ENCODE peak calls at places on chromosomes 3 and 15, in five cellular contexts. One of them, this sample, is unnamed.

GRCh38 chr15:40338921-40339620 is 1.7 kb downstream of the CCDC9B start:
- DNase-seq in pancreas: peak; percentile 55
- DNase-seq in AG04449: peak; percentile 76
- DNase-seq in heart left ventricle: peak; percentile 78
- DNase-seq in thoracic aorta: peak; percentile 38
- DNase-seq in this sample: peak; percentile 79

GRCh38 chr3:150597646-150598045 is 5.5 kb upstream of the SELENOT start:
- DNase-seq in AG04449: no peak
- DNase-seq in pancreas: no peak
- DNase-seq in thoracic aorta: no peak
- DNase-seq in heart left ventricle: no peak
- DNase-seq in this sample: no peak

GRCh38 chr3:63228087-63228486 is 50.0 kb upstream of the SYNPR start:
- DNase-seq in AG04449: no peak
- DNase-seq in thoracic aorta: no peak
- DNase-seq in pancreas: no peak
- DNase-seq in heart left ventricle: no peak
- DNase-seq in this sample: no peak

GRCh38 chr3:44439499-44440295 is 37.8 kb downstream of the ZNF445 start:
- DNase-seq in pancreas: peak; percentile 66
- DNase-seq in AG04449: no peak
- DNase-seq in thoracic aorta: peak; percentile 19
- DNase-seq in heart left ventricle: peak; percentile 80
- DNase-seq in this sample: peak; percentile 28

GRCh38 chr3:188349276-188349962 is 195.5 kb downstream of the LPP start:
- DNase-seq in heart left ventricle: peak; percentile 45
- DNase-seq in AG04449: no peak
- DNase-seq in thoracic aorta: no peak
- DNase-seq in pancreas: no peak
- DNase-seq in this sample: no peak

GRCh38 chr3:13317596-13318320 is 102.4 kb downstream of the NUP210 start:
- DNase-seq in pancreas: no peak
- DNase-seq in AG04449: no peak
- DNase-seq in thoracic aorta: no peak
- DNase-seq in heart left ventricle: no peak
- DNase-seq in this sample: no peak

GRCh38 chr3:39941941-39942340 is 132.5 kb downstream of the MYRIP start:
- DNase-seq in heart left ventricle: no peak
- DNase-seq in pancreas: peak; percentile 24
- DNase-seq in AG04449: no peak
- DNase-seq in thoracic aorta: no peak
- DNase-seq in this sample: no peak

GRCh38 chr3:50205719-50206276 is 727 bp downstream of the SLC38A3 start:
- DNase-seq in thoracic aorta: no peak
- DNase-seq in pancreas: peak; percentile 84
- DNase-seq in heart left ventricle: peak; percentile 68
- DNase-seq in AG04449: no peak
- DNase-seq in this sample: no peak

GRCh38 chr3:130963444-130963843 is 63.2 kb downstream of the ASTE1 start:
- DNase-seq in thoracic aorta: no peak
- DNase-seq in AG04449: no peak
- DNase-seq in heart left ventricle: no peak
- DNase-seq in pancreas: no peak
- DNase-seq in this sample: no peak

GRCh38 chr3:156317457-156317856 is 197.1 kb downstream of the KCNAB1 start:
- DNase-seq in AG04449: no peak
- DNase-seq in thoracic aorta: no peak
- DNase-seq in heart left ventricle: no peak
- DNase-seq in pancreas: no peak
- DNase-seq in this sample: no peak

GRCh38 chr15:68819451-68820204 is 1.1 kb downstream of the ANP32A start:
- DNase-seq in AG04449: no peak
- DNase-seq in thoracic aorta: no peak
- DNase-seq in heart left ventricle: peak; percentile 49
- DNase-seq in pancreas: peak; percentile 60
- DNase-seq in this sample: no peak

GRCh38 chr3:177740270-177740669 is 543.0 kb upstream of the TBL1XR1 start:
- DNase-seq in pancreas: no peak
- DNase-seq in AG04449: no peak
- DNase-seq in thoracic aorta: no peak
- DNase-seq in heart left ventricle: no peak
- DNase-seq in this sample: no peak

GRCh38 chr15:93428135-93428534 is 339.1 kb upstream of the RGMA start:
- DNase-seq in thoracic aorta: no peak
- DNase-seq in AG04449: no peak
- DNase-seq in heart left ventricle: no peak
- DNase-seq in pancreas: no peak
- DNase-seq in this sample: no peak
- TF ChIP-seq CTCF in thoracic aorta: no peak
- TF ChIP-seq CTCF in AG04449: no peak
- TF ChIP-seq CTCF in heart left ventricle: no peak
- TF ChIP-seq CTCF in pancreas: no peak
- TF ChIP-seq CTCF in this sample: no peak

DNA sequence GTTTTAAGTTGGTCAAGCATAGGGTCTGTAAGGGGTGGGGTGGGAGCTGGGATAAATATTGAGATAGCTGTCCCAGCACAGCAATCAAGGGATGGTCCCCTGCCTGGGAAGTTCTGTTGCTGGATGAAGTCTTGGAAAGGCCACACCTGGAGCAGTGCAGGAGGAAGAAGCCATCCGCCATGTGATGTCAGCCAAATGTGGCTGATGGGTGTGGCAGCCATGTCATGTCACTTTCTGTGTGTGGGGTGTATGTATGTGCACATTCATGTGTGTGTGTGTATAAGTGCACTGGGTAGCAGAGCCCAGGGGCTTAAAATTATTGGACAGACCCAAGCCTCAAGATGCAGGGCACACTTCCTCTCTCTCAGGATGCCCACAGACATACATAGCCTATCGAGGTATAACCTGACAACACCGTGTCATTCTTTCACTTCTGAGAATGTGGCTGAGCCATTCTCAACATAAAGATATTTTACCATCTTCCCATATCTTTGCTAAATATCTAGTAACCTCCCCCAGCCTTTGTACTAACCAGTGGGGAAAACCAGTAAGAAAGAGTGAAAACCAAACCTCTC is 11.4 kb downstream of the TNFSF10 start:
- DNase-seq in AG04449: no peak
- DNase-seq in pancreas: no peak
- DNase-seq in thoracic aorta: no peak
- DNase-seq in heart left ventricle: no peak
- DNase-seq in this sample: no peak
- H3K4me3 ChIP-seq in AG04449: no peak overlapping the region
- H3K4me3 ChIP-seq in pancreas: no peak overlapping the region
- H3K4me3 ChIP-seq in thoracic aorta: no peak overlapping the region
- H3K4me3 ChIP-seq in heart left ventricle: no peak overlapping the region
- H3K4me3 ChIP-seq in this sample: no peak overlapping the region

GRCh38 chr15:70486451-70487379 is 276.6 kb downstream of the UACA start:
- DNase-seq in heart left ventricle: no peak
- DNase-seq in thoracic aorta: no peak
- DNase-seq in pancreas: peak; percentile 44
- DNase-seq in AG04449: no peak
- DNase-seq in this sample: peak; percentile 35
- TF ChIP-seq CTCF in heart left ventricle: no peak
- TF ChIP-seq CTCF in thoracic aorta: no peak
- TF ChIP-seq CTCF in pancreas: no peak
- TF ChIP-seq CTCF in AG04449: no peak
- TF ChIP-seq CTCF in this sample: no peak

DNA sequence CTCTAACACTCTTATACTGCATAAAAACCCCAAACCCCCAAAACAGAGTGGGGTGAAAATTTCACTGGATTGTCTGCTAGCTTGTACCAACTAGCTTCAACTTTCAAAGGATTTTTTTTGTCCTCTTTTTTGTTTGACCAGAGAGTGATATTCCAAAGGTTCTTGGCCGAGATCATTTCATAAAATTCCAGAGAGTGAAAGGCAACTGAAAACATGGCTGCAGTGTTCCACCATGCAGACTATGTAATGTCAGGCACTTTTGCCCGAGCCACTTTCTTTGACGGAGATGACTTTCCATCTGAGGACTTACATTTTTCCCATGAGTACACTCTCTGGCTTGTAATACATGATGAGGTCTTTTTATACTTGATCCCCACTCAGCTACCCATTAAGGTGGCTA is 107.5 kb downstream of the TIGIT start:
- DNase-seq in pancreas: no peak
- DNase-seq in thoracic aorta: no peak
- DNase-seq in AG04449: no peak
- DNase-seq in heart left ventricle: no peak
- DNase-seq in this sample: no peak
- H3K4me3 ChIP-seq in pancreas: no peak overlapping the region
- H3K4me3 ChIP-seq in thoracic aorta: no peak overlapping the region
- H3K4me3 ChIP-seq in AG04449: no peak overlapping the region
- H3K4me3 ChIP-seq in heart left ventricle: no peak overlapping the region
- H3K4me3 ChIP-seq in this sample: no peak overlapping the region

GRCh38 chr3:132180337-132180791 is 136.8 kb upstream of the ACP3 start:
- DNase-seq in AG04449: peak; percentile 7
- DNase-seq in heart left ventricle: no peak
- DNase-seq in thoracic aorta: no peak
- DNase-seq in pancreas: no peak
- DNase-seq in this sample: peak; percentile 13

GRCh38 chr3:132174500-132174899 is 139.7 kb upstream of the CPNE4 start:
- DNase-seq in heart left ventricle: no peak
- DNase-seq in thoracic aorta: no peak
- DNase-seq in AG04449: no peak
- DNase-seq in pancreas: no peak
- DNase-seq in this sample: no peak
- TF ChIP-seq CTCF in heart left ventricle: no peak
- TF ChIP-seq CTCF in thoracic aorta: no peak
- TF ChIP-seq CTCF in AG04449: no peak
- TF ChIP-seq CTCF in pancreas: no peak
- TF ChIP-seq CTCF in this sample: no peak

GRCh38 chr3:37863949-37864822 is 2.5 kb downstream of the CTDSPL start:
- DNase-seq in thoracic aorta: no peak
- DNase-seq in pancreas: no peak
- DNase-seq in heart left ventricle: no peak
- DNase-seq in AG04449: no peak
- DNase-seq in this sample: no peak

GRCh38 chr3:37864904-37865303 is 3.2 kb downstream of the CTDSPL start:
- DNase-seq in thoracic aorta: no peak
- DNase-seq in heart left ventricle: no peak
- DNase-seq in AG04449: no peak
- DNase-seq in pancreas: no peak
- DNase-seq in this sample: no peak

GRCh38 chr3:37862712-37863551 is 1.3 kb downstream of the CTDSPL start:
- DNase-seq in AG04449: no peak
- DNase-seq in pancreas: no peak
- DNase-seq in thoracic aorta: no peak
- DNase-seq in heart left ventricle: no peak
- DNase-seq in this sample: peak; percentile 41

GRCh38 chr3:37862219-37862711 is 585 bp downstream of the CTDSPL start:
- DNase-seq in heart left ventricle: peak; percentile 54
- DNase-seq in thoracic aorta: no peak
- DNase-seq in pancreas: peak; percentile 49
- DNase-seq in AG04449: no peak
- DNase-seq in this sample: peak; percentile 69

GRCh38 chr3:37863552-37863865 is 1.8 kb downstream of the CTDSPL start:
- DNase-seq in pancreas: no peak
- DNase-seq in AG04449: no peak
- DNase-seq in heart left ventricle: no peak
- DNase-seq in thoracic aorta: no peak
- DNase-seq in this sample: no peak
- H3K4me3 ChIP-seq in pancreas: no peak overlapping the region
- H3K4me3 ChIP-seq in AG04449: no peak overlapping the region
- H3K4me3 ChIP-seq in heart left ventricle: peak overlapping the region; percentile 87
- H3K4me3 ChIP-seq in thoracic aorta: peak overlapping the region; percentile 90
- H3K4me3 ChIP-seq in this sample: peak overlapping the region; percentile 70

GRCh38 chr15:41659855-41660234 is 360 bp upstream of the MGA start:
- DNase-seq in thoracic aorta: no peak
- DNase-seq in pancreas: no peak
- DNase-seq in heart left ventricle: no peak
- DNase-seq in AG04449: no peak
- DNase-seq in this sample: no peak

GRCh38 chr15:41659190-41659589 is 1.0 kb upstream of the MGA start:
- DNase-seq in AG04449: no peak
- DNase-seq in pancreas: no peak
- DNase-seq in thoracic aorta: no peak
- DNase-seq in heart left ventricle: no peak
- DNase-seq in this sample: no peak

GRCh38 chr15:41661529-41662225 is 1.5 kb downstream of the MGA start:
- DNase-seq in thoracic aorta: peak; percentile 41
- DNase-seq in pancreas: peak; percentile 79
- DNase-seq in heart left ventricle: peak; percentile 78
- DNase-seq in AG04449: no peak
- DNase-seq in this sample: peak; percentile 85

GRCh38 chr15:41661078-41661528 is 898 bp downstream of the MGA start:
- DNase-seq in heart left ventricle: no peak
- DNase-seq in AG04449: no peak
- DNase-seq in thoracic aorta: no peak
- DNase-seq in pancreas: no peak
- DNase-seq in this sample: no peak

DNA sequence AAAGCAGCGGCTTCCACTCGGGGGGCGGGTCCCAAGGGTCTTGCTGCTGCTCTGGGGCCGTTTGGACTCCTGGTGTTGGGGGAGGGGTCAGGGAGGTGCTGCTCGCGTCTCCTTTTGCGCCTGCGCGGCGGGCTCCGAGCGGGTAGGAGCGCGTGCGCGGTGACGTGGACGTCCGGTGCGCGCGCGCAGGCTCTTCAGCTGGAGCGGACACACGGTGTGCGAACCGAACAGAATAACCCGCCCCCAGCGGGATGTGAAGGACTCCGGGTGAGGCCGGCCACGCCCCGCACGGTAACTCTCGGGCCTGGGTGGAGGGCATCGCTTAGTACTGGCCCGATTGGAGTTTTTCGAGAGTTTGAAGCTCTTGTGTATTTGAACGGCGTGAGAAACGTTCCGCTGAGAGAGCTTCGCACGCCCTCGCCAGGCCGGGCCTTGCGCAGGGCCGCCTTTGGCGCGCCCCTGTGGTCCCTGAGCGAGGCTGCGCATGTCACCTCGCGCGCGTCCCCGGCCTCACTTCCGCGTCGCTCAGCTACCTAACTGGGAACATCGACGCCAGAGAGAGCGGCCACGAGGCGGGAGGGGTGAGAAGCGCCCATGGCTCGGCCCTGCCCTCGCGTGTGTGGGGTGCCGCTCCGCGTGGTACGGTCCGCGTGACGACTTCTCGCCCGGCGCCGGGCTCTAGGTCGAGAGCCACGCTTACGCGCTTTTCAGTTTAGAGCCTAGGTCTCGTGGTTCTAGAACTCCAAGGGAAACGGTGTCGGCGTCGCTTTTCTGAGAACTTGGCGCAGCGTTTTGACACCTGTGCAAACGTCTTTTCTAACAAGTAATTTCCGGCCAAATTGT is at the start of gene MGA:
- DNase-seq in AG04449: peak; percentile 54
- DNase-seq in thoracic aorta: peak; percentile 64
- DNase-seq in pancreas: peak; percentile 85
- DNase-seq in heart left ventricle: peak; percentile 93
- DNase-seq in this sample: peak; percentile 78
- TF ChIP-seq CTCF in AG04449: no peak
- TF ChIP-seq CTCF in thoracic aorta: peak; percentile 8
- TF ChIP-seq CTCF in pancreas: no peak
- TF ChIP-seq CTCF in heart left ventricle: peak; percentile 40
- TF ChIP-seq CTCF in this sample: peak; percentile 56

This sample was measured in dorsolateral prefrontal cortex.